ENCODE peak calls at places on chromosome 20, in ten cellular contexts. B is MCF 10A, V is right atrium auricular region, O is PC-3, U is dorsolateral prefrontal cortex, E is fibroblast of villous mesenchyme, L is mesothelial cell of epicardium, W is vagina, D is GM12865, J is cardiac muscle cell. M is an unnamed sample.

GRCh38 chr20:31719644-31720485 is 2.8 kb downstream of the BCL2L1 start:
- DNase-seq in J (no peak), E (no peak), B (peak; percentile 29), D (no peak), U (no peak), O (peak; percentile 94), L (no peak), V (no peak), W (no peak), M (peak; percentile 29)

GRCh38 chr20:25083141-25083772 is 1.3 kb upstream of the VSX1 start:
- DNase-seq in V (no peak), E (no peak), D (no peak), O (no peak), J (no peak), U (no peak), B (no peak), L (no peak), W (peak; percentile 28), M (no peak)

GRCh38 chr20:32476684-32477593 is 108.2 kb downstream of the NOL4L start:
- DNase-seq in E (no peak), U (no peak), L (peak; percentile 14), D (no peak), O (no peak), W (no peak), J (no peak), V (no peak), B (no peak), M (no peak)

GRCh38 chr20:17228624-17229061 is 1.8 kb downstream of the PCSK2 start:
- DNase-seq in B (no peak), J (no peak), U (no peak), O (no peak), D (no peak), L (no peak), W (no peak), V (no peak), E (no peak), M (peak; percentile 42)

GRCh38 chr20:63693079-63693974 is 3.1 kb upstream of the TNFRSF6B start:
- DNase-seq in V (no peak), B (no peak), U (no peak), E (no peak), L (no peak), W (no peak), J (no peak), D (no peak), O (no peak), M (no peak)

GRCh38 chr20:34952676-34953075 is 2.9 kb downstream of the GSS start:
- DNase-seq in O (no peak), V (no peak), J (no peak), B (no peak), E (peak; percentile 5), U (no peak), L (no peak), W (no peak), D (no peak), M (no peak)

GRCh38 chr20:34109442-34109841 is 2.6 kb downstream of the EIF2S2 start:
- DNase-seq in D (no peak), J (no peak), O (no peak), B (no peak), U (no peak), L (no peak), V (no peak), E (no peak), W (no peak), M (no peak)

GRCh38 chr20:48624315-48625020 is 203.3 kb downstream of the PREX1 start:
- DNase-seq in L (no peak), V (no peak), B (no peak), W (no peak), J (no peak), E (no peak), D (no peak), U (no peak), O (no peak), M (no peak)

GRCh38 chr20:56247954-56248782 is at the start of gene MC3R:
- DNase-seq in W (no peak), V (no peak), O (peak; percentile 79), U (peak; percentile 67), L (no peak), D (peak; percentile 65), B (peak; percentile 68), E (peak; percentile 34), J (peak; percentile 2), M (peak; percentile 30)

GRCh38 chr20:47762699-47763098 is 22.6 kb downstream of the SULF2 start:
- DNase-seq in J (no peak), L (no peak), B (no peak), E (no peak), U (no peak), O (no peak), W (no peak), V (no peak), D (no peak), M (no peak)

GRCh38 chr20:56995635-56996075 is 270.8 kb downstream of the BMP7 start:
- DNase-seq in U (no peak), J (peak; percentile 50), D (peak; percentile 12), E (no peak), O (peak; percentile 72), W (no peak), V (no peak), B (peak; percentile 34), L (no peak), M (peak; percentile 75)

GRCh38 chr20:41054463-41055230 is 26.0 kb downstream of the TOP1 start:
- DNase-seq in J (no peak), V (no peak), L (no peak), E (no peak), B (no peak), O (no peak), U (no peak), W (no peak), D (no peak), M (no peak)

GRCh38 chr20:25856256-25856884 is 159.7 kb upstream of the ZNF337 start:
- DNase-seq in U (no peak), L (no peak), E (no peak), B (no peak), D (no peak), V (no peak), J (no peak), W (no peak), O (no peak), M (no peak)

DNA sequence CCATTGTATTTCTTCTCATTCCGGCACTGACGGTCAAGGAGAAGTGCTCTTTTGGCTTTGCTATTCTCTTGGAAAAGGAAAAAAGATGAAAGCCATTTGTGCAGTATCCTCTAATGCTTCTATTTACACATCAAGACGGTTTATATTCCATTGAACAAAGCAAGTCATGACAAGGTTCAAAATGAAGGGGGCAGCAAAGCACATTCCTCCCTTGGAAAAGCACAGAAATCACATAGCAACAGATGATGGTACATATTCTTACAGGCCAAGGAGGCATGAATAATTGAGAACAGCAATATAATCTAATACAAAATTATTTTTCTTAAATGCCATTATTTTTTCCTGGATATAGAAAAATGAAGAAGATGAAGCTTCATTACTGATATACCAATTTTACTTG is 508.2 kb upstream of the JAG1 start:
- DNase-seq in W (no peak), L (no peak), J (no peak), D (no peak), V (no peak), E (no peak), B (no peak), O (no peak), U (no peak), M (no peak)
- TF ChIP-seq CTCF in W (no peak), L (no peak), J (no peak), D (no peak), V (no peak), E (no peak), B (no peak), O (no peak), U (no peak), M (no peak)

DNA sequence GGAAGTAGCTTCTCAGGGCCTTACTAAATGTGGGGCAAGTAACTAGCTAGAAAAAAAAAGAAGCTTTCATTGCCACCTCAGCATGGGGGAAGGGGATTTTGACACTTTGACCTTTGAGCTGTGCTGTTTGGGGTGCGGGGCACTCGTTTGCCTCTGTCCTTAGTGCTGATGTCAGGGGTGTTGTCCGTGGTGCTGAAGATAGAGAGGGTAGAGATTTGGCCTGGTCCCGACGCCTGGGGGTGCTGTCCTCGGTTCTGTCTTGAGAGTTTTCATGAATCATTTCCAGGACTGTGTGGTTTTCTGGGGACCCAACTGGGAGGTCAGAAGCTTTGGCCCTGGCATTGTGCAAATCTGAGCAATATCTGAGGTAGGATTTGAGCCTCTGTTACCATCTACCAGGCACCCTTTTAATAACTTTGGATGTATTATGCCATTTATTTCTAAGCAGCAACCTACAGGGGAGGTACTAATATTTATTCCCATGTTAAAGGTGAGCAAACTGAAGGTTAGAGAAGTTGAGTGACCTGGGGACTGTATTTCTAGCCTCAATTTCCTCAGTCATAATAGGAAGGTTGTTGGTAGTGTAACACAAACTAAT is 78.0 kb downstream of the DLGAP4 start:
- DNase-seq in V (no peak), O (peak; percentile 55), J (peak; percentile 83), U (no peak), W (no peak), L (no peak), E (peak; percentile 54), B (peak; percentile 74), D (peak; percentile 43), M (peak; percentile 88)
- TF ChIP-seq CTCF in V (no peak), O (peak; percentile 42), J (peak; percentile 33), U (no peak), W (no peak), L (no peak), E (peak; percentile 30), B (peak; percentile 9), D (no peak), M (peak; percentile 7)

DNA sequence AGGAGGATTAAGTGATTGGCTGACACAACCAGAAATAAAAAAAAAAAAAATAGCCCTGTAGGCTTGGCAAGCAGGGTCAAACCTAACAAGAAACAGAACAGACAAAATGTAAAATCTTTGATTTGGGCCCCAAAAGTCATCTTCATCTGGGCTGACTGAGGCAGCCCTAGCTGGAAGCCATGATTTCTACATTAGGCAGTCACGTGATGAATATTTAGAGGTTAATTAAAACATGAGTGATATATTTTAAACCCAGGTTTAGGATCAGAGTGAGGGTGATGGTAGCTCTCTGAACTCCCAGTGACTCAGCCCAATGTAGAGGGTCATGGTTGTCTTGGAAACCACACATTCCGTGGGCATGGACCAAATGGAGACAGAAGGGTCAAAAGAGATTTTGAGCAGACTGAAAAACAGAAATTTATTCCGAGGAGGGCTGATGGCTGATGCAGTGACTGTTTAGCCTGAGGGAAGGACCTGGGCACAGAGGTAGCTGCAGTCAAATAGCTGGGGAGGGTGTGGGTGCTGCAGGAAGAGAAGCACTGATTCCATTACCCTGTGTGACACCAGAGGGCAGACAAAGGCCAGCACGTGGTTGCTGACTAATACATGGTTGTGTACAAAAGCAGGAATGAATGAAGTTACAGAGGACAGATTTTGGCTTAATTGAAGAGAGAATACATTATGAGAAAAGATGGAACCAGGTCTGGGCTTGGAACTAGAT is 573.1 kb upstream of the CHD6 start:
- DNase-seq in D (no peak), V (no peak), U (no peak), W (no peak), L (no peak), B (no peak), J (no peak), E (no peak), O (no peak), M (no peak)
- TF ChIP-seq CTCF in D (no peak), V (no peak), U (no peak), W (no peak), L (no peak), B (no peak), J (no peak), E (no peak), O (no peak), M (no peak)

DNA sequence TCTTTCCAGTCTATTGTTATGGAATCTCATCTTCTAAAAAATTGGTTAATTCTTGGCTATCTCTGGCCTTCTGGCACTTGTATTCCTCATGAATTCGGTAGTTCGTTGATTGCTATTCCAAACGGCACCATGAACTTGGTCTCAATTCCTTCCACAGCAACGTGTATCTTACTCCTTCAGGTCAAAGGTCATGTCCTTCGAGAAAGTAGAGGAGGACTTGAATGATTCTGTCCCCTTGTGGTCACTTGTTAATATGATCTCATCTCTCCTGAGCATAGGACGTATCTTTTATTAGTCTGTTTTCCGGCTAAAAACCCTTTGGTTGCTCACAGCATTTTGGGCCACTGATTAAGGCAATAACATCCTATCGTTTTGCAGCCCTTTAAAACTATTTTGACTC is 9.4 kb downstream of the TLDC2 start:
- DNase-seq in W (no peak), B (no peak), E (no peak), O (peak; percentile 29), L (no peak), J (no peak), U (no peak), V (no peak), D (no peak), M (no peak)
- TF ChIP-seq CTCF in W (no peak), B (no peak), E (no peak), O (peak; percentile 41), L (no peak), J (peak; percentile 8), U (no peak), V (no peak), D (no peak), M (peak; percentile 35)